ENCODE peak calls at places on chromosomes 7 and 10, in six cellular contexts. One of them, this sample, is unnamed.

GRCh38 chr10:113019692-113020424 is 69.8 kb downstream of the TCF7L2 start:
- DNase-seq in HCT116: no peak
- DNase-seq in GM12878: no peak
- DNase-seq in H1: no peak
- DNase-seq in K562: no peak
- DNase-seq in HepG2: peak; percentile 81
- DNase-seq in this sample: no peak

GRCh38 chr7:134882481-134882880 is 103.0 kb downstream of the CALD1 start:
- DNase-seq in HCT116: no peak
- DNase-seq in GM12878: no peak
- DNase-seq in H1: no peak
- DNase-seq in K562: no peak
- DNase-seq in HepG2: no peak
- DNase-seq in this sample: no peak

GRCh38 chr7:95525503-95525902 is 39.8 kb downstream of the ASB4 start:
- DNase-seq in HCT116: no peak
- DNase-seq in GM12878: no peak
- DNase-seq in H1: no peak
- DNase-seq in K562: no peak
- DNase-seq in HepG2: no peak
- DNase-seq in this sample: no peak

GRCh38 chr7:130189281-130189782 is 15.9 kb downstream of the TMEM209 start:
- DNase-seq in HCT116: no peak
- DNase-seq in GM12878: no peak
- DNase-seq in H1: no peak
- DNase-seq in K562: no peak
- DNase-seq in HepG2: no peak
- DNase-seq in this sample: no peak

GRCh38 chr7:36506820-36507219 is 117.2 kb downstream of the ANLN start:
- DNase-seq in HCT116: peak; percentile 23
- DNase-seq in GM12878: no peak
- DNase-seq in H1: no peak
- DNase-seq in K562: no peak
- DNase-seq in HepG2: no peak
- DNase-seq in this sample: no peak

GRCh38 chr7:904847-905246 is 28.5 kb downstream of the GET4 start:
- DNase-seq in HCT116: no peak
- DNase-seq in GM12878: no peak
- DNase-seq in H1: no peak
- DNase-seq in K562: no peak
- DNase-seq in HepG2: no peak
- DNase-seq in this sample: no peak

GRCh38 chr10:13885238-13885990 is 298.6 kb downstream of the PRPF18 start:
- DNase-seq in HCT116: no peak
- DNase-seq in GM12878: no peak
- DNase-seq in H1: no peak
- DNase-seq in K562: no peak
- DNase-seq in HepG2: no peak
- DNase-seq in this sample: no peak

GRCh38 chr7:151372612-151373265 is 31.1 kb downstream of the NUB1 start:
- DNase-seq in HCT116: no peak
- DNase-seq in GM12878: no peak
- DNase-seq in H1: no peak
- DNase-seq in K562: no peak
- DNase-seq in HepG2: no peak
- DNase-seq in this sample: no peak

GRCh38 chr7:24704311-24704710 is 53.0 kb downstream of the GSDME start:
- DNase-seq in HCT116: no peak
- DNase-seq in GM12878: no peak
- DNase-seq in H1: no peak
- DNase-seq in K562: no peak
- DNase-seq in HepG2: no peak
- DNase-seq in this sample: no peak

GRCh38 chr7:25663877-25664276 is 435.6 kb upstream of the NPVF start:
- DNase-seq in HCT116: no peak
- DNase-seq in GM12878: no peak
- DNase-seq in H1: no peak
- DNase-seq in K562: no peak
- DNase-seq in HepG2: no peak
- DNase-seq in this sample: no peak

GRCh38 chr10:5563991-5564536 is 39.3 kb downstream of the CALML3 start:
- DNase-seq in HCT116: no peak
- DNase-seq in GM12878: no peak
- DNase-seq in H1: no peak
- DNase-seq in K562: peak; percentile 42
- DNase-seq in HepG2: no peak
- DNase-seq in this sample: no peak

GRCh38 chr10:34581871-34582532 is 233.1 kb downstream of the PARD3 start:
- DNase-seq in HCT116: no peak
- DNase-seq in GM12878: no peak
- DNase-seq in H1: no peak
- DNase-seq in K562: no peak
- DNase-seq in HepG2: no peak
- DNase-seq in this sample: no peak

GRCh38 chr7:64875658-64876406 is 27.2 kb upstream of the ZNF273 start:
- DNase-seq in HCT116: no peak
- DNase-seq in GM12878: no peak
- DNase-seq in H1: no peak
- DNase-seq in K562: no peak
- DNase-seq in HepG2: no peak
- DNase-seq in this sample: no peak

GRCh38 chr7:30468791-30469190 is 9.8 kb downstream of the NOD1 start:
- DNase-seq in HCT116: no peak
- DNase-seq in GM12878: no peak
- DNase-seq in H1: no peak
- DNase-seq in K562: no peak
- DNase-seq in HepG2: no peak
- DNase-seq in this sample: no peak

GRCh38 chr7:6375346-6376101 is 72.2 kb downstream of the DAGLB start:
- DNase-seq in HCT116: no peak
- DNase-seq in GM12878: no peak
- DNase-seq in H1: no peak
- DNase-seq in K562: no peak
- DNase-seq in HepG2: no peak
- DNase-seq in this sample: no peak

GRCh38 chr10:93180402-93181040 is 106.8 kb downstream of the CYP26A1 start:
- DNase-seq in HCT116: no peak
- DNase-seq in GM12878: no peak
- DNase-seq in H1: no peak
- DNase-seq in K562: no peak
- DNase-seq in HepG2: no peak
- DNase-seq in this sample: no peak

GRCh38 chr10:56298941-56299340 is 62.1 kb downstream of the ZWINT start:
- DNase-seq in HCT116: no peak
- DNase-seq in GM12878: no peak
- DNase-seq in H1: no peak
- DNase-seq in K562: no peak
- DNase-seq in HepG2: no peak
- DNase-seq in this sample: peak; percentile 63

GRCh38 chr10:70379581-70380176 is 2.7 kb downstream of the LRRC20 start:
- DNase-seq in HCT116: no peak
- DNase-seq in GM12878: no peak
- DNase-seq in H1: no peak
- DNase-seq in K562: peak; percentile 83
- DNase-seq in HepG2: no peak
- DNase-seq in this sample: peak; percentile 57

GRCh38 chr7:27677912-27678612 is 15.4 kb upstream of the HIBADH start:
- DNase-seq in HCT116: peak; percentile 87
- DNase-seq in GM12878: no peak
- DNase-seq in H1: no peak
- DNase-seq in K562: peak; percentile 25
- DNase-seq in HepG2: peak; percentile 83
- DNase-seq in this sample: no peak

GRCh38 chr10:133143200-133143533 is 16.9 kb upstream of the KNDC1 start:
- DNase-seq in HCT116: no peak
- DNase-seq in GM12878: no peak
- DNase-seq in H1: no peak
- DNase-seq in K562: peak; percentile 47
- DNase-seq in HepG2: no peak
- DNase-seq in this sample: no peak

GRCh38 chr10:30583778-30584415 is 45.7 kb downstream of the LYZL2 start:
- DNase-seq in HCT116: peak; percentile 57
- DNase-seq in GM12878: peak; percentile 61
- DNase-seq in H1: no peak
- DNase-seq in K562: peak; percentile 22
- DNase-seq in HepG2: peak; percentile 84
- DNase-seq in this sample: no peak

GRCh38 chr10:80068270-80068669 is 10.2 kb upstream of the TMEM254 start:
- DNase-seq in HCT116: no peak
- DNase-seq in GM12878: no peak
- DNase-seq in H1: no peak
- DNase-seq in K562: no peak
- DNase-seq in HepG2: no peak
- DNase-seq in this sample: no peak

GRCh38 chr7:114944742-114945625 is 23.1 kb downstream of the MDFIC start:
- DNase-seq in HCT116: no peak
- DNase-seq in GM12878: no peak
- DNase-seq in H1: no peak
- DNase-seq in K562: no peak
- DNase-seq in HepG2: no peak
- DNase-seq in this sample: peak; percentile 32

GRCh38 chr10:73886085-73886529 is 11.8 kb upstream of the CAMK2G start:
- DNase-seq in HCT116: no peak
- DNase-seq in GM12878: no peak
- DNase-seq in H1: no peak
- DNase-seq in K562: peak; percentile 92
- DNase-seq in HepG2: peak; percentile 57
- DNase-seq in this sample: peak; percentile 78

GRCh38 chr7:2932761-2933251 is 88.7 kb upstream of the GNA12 start:
- DNase-seq in HCT116: no peak
- DNase-seq in GM12878: no peak
- DNase-seq in H1: no peak
- DNase-seq in K562: no peak
- DNase-seq in HepG2: no peak
- DNase-seq in this sample: peak; percentile 10

GRCh38 chr7:77800158-77800557 is 1.6 kb downstream of the PHTF2 start:
- DNase-seq in HCT116: no peak
- DNase-seq in GM12878: peak; percentile 48
- DNase-seq in H1: no peak
- DNase-seq in K562: peak; percentile 57
- DNase-seq in HepG2: no peak
- DNase-seq in this sample: no peak

GRCh38 chr10:3757638-3758490 is 27.1 kb downstream of the KLF6 start:
- DNase-seq in HCT116: no peak
- DNase-seq in GM12878: peak; percentile 82
- DNase-seq in H1: no peak
- DNase-seq in K562: no peak
- DNase-seq in HepG2: no peak
- DNase-seq in this sample: no peak

GRCh38 chr10:74750848-74751274 is 75.5 kb upstream of the KAT6B start:
- DNase-seq in HCT116: no peak
- DNase-seq in GM12878: peak; percentile 25
- DNase-seq in H1: no peak
- DNase-seq in K562: no peak
- DNase-seq in HepG2: no peak
- DNase-seq in this sample: no peak

GRCh38 chr10:91493313-91493712 is 83.2 kb downstream of the HECTD2 start:
- DNase-seq in HCT116: peak; percentile 32
- DNase-seq in GM12878: no peak
- DNase-seq in H1: no peak
- DNase-seq in K562: no peak
- DNase-seq in HepG2: peak; percentile 41
- DNase-seq in this sample: no peak

GRCh38 chr10:76086571-76087260 is 655.3 kb downstream of the LRMDA start:
- DNase-seq in HCT116: no peak
- DNase-seq in GM12878: peak; percentile 4
- DNase-seq in H1: no peak
- DNase-seq in K562: peak; percentile 37
- DNase-seq in HepG2: peak; percentile 60
- DNase-seq in this sample: peak; percentile 51
- TF ChIP-seq SP1 in HCT116: no peak
- TF ChIP-seq SP1 in GM12878: no peak
- TF ChIP-seq SP1 in H1: no peak
- TF ChIP-seq SP1 in K562: no peak
- TF ChIP-seq SP1 in HepG2: no peak
- TF ChIP-seq SP1 in this sample: no peak

GRCh38 chr10:95289921-95290421 is 832 bp downstream of the PDLIM1 start:
- DNase-seq in HCT116: no peak
- DNase-seq in GM12878: no peak
- DNase-seq in H1: no peak
- DNase-seq in K562: no peak
- DNase-seq in HepG2: no peak
- DNase-seq in this sample: no peak
- TF ChIP-seq CTCF in HCT116: no peak
- TF ChIP-seq CTCF in GM12878: no peak
- TF ChIP-seq CTCF in H1: no peak
- TF ChIP-seq CTCF in K562: no peak
- TF ChIP-seq CTCF in HepG2: no peak
- TF ChIP-seq CTCF in this sample: no peak

DNA sequence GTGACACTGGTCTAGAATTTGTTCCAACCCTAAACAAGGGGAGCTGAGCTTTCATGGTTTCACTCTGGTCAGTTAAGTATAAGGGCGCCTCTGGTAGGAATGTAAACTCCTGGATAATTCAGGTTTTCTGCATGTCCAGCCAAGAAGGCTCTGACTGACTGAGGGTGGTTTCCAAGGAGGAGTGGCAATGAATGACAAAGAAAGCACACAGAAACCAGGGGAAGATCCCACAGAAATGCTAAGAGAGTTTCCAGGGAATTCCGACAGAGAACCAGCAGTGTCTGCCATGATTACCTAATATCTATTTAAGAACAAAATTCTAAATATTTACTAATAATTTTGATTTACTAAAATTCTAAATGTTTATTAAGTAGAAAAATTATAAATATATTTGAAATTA is 27.3 kb upstream of the NRG3 start:
- DNase-seq in HCT116: no peak
- DNase-seq in GM12878: no peak
- DNase-seq in H1: no peak
- DNase-seq in K562: no peak
- DNase-seq in HepG2: no peak
- DNase-seq in this sample: peak; percentile 25
- TF ChIP-seq SP1 in HCT116: no peak
- TF ChIP-seq SP1 in GM12878: no peak
- TF ChIP-seq SP1 in H1: no peak
- TF ChIP-seq SP1 in K562: no peak
- TF ChIP-seq SP1 in HepG2: no peak
- TF ChIP-seq SP1 in this sample: no peak

GRCh38 chr10:129372168-129372567 is 94.9 kb upstream of the MGMT start:
- DNase-seq in HCT116: no peak
- DNase-seq in GM12878: no peak
- DNase-seq in H1: no peak
- DNase-seq in K562: no peak
- DNase-seq in HepG2: no peak
- DNase-seq in this sample: no peak

GRCh38 chr10:129371543-129371942 is 95.5 kb upstream of the MGMT start:
- DNase-seq in HCT116: no peak
- DNase-seq in GM12878: no peak
- DNase-seq in H1: no peak
- DNase-seq in K562: no peak
- DNase-seq in HepG2: no peak
- DNase-seq in this sample: no peak

GRCh38 chr10:129375171-129375570 is 91.9 kb upstream of the MGMT start:
- DNase-seq in HCT116: no peak
- DNase-seq in GM12878: no peak
- DNase-seq in H1: no peak
- DNase-seq in K562: no peak
- DNase-seq in HepG2: no peak
- DNase-seq in this sample: no peak

GRCh38 chr10:129373718-129374117 is 93.3 kb upstream of the MGMT start:
- DNase-seq in HCT116: no peak
- DNase-seq in GM12878: no peak
- DNase-seq in H1: no peak
- DNase-seq in K562: no peak
- DNase-seq in HepG2: no peak
- DNase-seq in this sample: no peak

GRCh38 chr10:129373231-129373630 is 93.8 kb upstream of the MGMT start:
- DNase-seq in HCT116: no peak
- DNase-seq in GM12878: no peak
- DNase-seq in H1: no peak
- DNase-seq in K562: no peak
- DNase-seq in HepG2: no peak
- DNase-seq in this sample: no peak
- TF ChIP-seq CTCF in HCT116: no peak
- TF ChIP-seq CTCF in GM12878: no peak
- TF ChIP-seq CTCF in H1: no peak
- TF ChIP-seq CTCF in K562: no peak
- TF ChIP-seq CTCF in HepG2: no peak
- TF ChIP-seq CTCF in this sample: no peak

This sample was measured in WTC11.